ENCODE peak calls at places on chromosomes 16 and 17, in ten cellular contexts. T is stimulated activated CD8-positive, alpha-beta memory T cell treated with anti-CD3 and anti-CD28 coated beads, Interleukin-15, amount 100 ng/mL, for 24 hours; O is lower leg skin; J is astrocyte of the hippocampus; K is foreskin fibroblast; S is M059J; R is AG04450; A is RKO; B is tibial nerve; W is left kidney. G is an unnamed sample.

GRCh38 chr17:44065668-44066203 is 735 bp downstream of the LSM12 start:
- DNase-seq in S (no peak), B (no peak), K (no peak), W (peak), O (no peak), A (peak), R (no peak), J (peak), T (no peak), G (no peak)

GRCh38 chr16:61391835-61392234 is 644.4 kb downstream of the CDH8 start:
- DNase-seq in K (no peak), B (no peak), A (no peak), R (no peak), S (no peak), W (no peak), J (no peak), O (no peak), T (no peak), G (no peak)

GRCh38 chr16:1458336-1458976 is 14.1 kb upstream of the CCDC154 start:
- DNase-seq in J (no peak), S (no peak), W (no peak), O (no peak), A (peak), B (no peak), T (no peak), K (peak), R (no peak), G (no peak)

GRCh38 chr16:89023621-89024511 is 46.9 kb upstream of the CBFA2T3 start:
- DNase-seq in S (no peak), O (no peak), K (no peak), W (no peak), J (no peak), R (no peak), B (no peak), A (no peak), T (no peak), G (no peak)

GRCh38 chr16:26550111-26550610 is 516.6 kb upstream of the C16orf82 start:
- DNase-seq in B (no peak), T (no peak), K (no peak), A (no peak), O (no peak), S (no peak), J (no peak), R (no peak), W (no peak), G (no peak)

GRCh38 chr17:67546578-67547527 is 169.8 kb downstream of the PITPNC1 start:
- DNase-seq in T (no peak), A (no peak), R (no peak), W (peak), S (no peak), B (no peak), K (peak), O (no peak), J (peak), G (no peak)

GRCh38 chr16:67240506-67240905 is 6.8 kb downstream of the FHOD1 start:
- DNase-seq in O (no peak), R (no peak), A (no peak), W (no peak), J (peak), T (no peak), B (no peak), S (peak), K (no peak), G (no peak)

GRCh38 chr16:27230562-27230991 is 27.3 kb downstream of the KDM8 start:
- DNase-seq in T (peak), S (no peak), R (no peak), W (no peak), A (no peak), J (no peak), K (no peak), B (no peak), O (no peak), G (peak)

GRCh38 chr17:76480676-76481075 is 13.3 kb downstream of the AANAT start:
- DNase-seq in B (no peak), R (no peak), S (no peak), A (no peak), J (peak), O (no peak), K (no peak), T (no peak), W (peak), G (no peak)

GRCh38 chr16:54525104-54525503 is 238.5 kb upstream of the IRX3 start:
- DNase-seq in K (no peak), R (no peak), W (no peak), T (no peak), S (no peak), J (no peak), B (no peak), O (no peak), A (no peak), G (no peak)

GRCh38 chr17:41404024-41404651 is 6.7 kb upstream of the KRT31 start:
- DNase-seq in W (no peak), A (peak), K (peak), T (no peak), J (peak), R (peak), S (peak), B (no peak), O (no peak), G (no peak)

GRCh38 chr17:67532326-67532871 is 155.3 kb downstream of the PITPNC1 start:
- DNase-seq in K (no peak), R (no peak), B (no peak), W (no peak), T (no peak), S (no peak), J (peak), A (no peak), O (no peak), G (no peak)

GRCh38 chr17:4980644-4981216 is 6.7 kb downstream of the CAMTA2 start:
- DNase-seq in W (peak), T (no peak), R (no peak), B (peak), O (no peak), J (peak), K (peak), S (peak), A (peak), G (no peak)

GRCh38 chr17:81534157-81535006 is 6.2 kb downstream of the FSCN2 start:
- DNase-seq in O (no peak), S (no peak), K (peak), W (peak), B (no peak), R (no peak), T (no peak), A (no peak), J (no peak), G (no peak)

GRCh38 chr16:79008036-79008868 is 592.3 kb downstream of the MAF start:
- DNase-seq in B (no peak), W (no peak), S (no peak), O (peak), K (no peak), T (no peak), J (no peak), R (no peak), A (no peak), G (no peak)

G was measured in T follicular helper cell.